ENCODE peak calls at places on chromosomes 11 and 22, in seven cellular contexts. N is aorta; Y is heart left ventricle; E is right lobe of liver; P is OCI-LY7; K is CD4-positive, alpha-beta memory T cell; Q is spleen. F is an unnamed sample.

GRCh38 chr22:36461665-36462474 is 19.6 kb downstream of the TXN2 start:
- DNase-seq in E (no peak), N (peak), Q (no peak), K (no peak), Y (peak), P (no peak), F (no peak)

GRCh38 chr11:69280994-69281393 is 13.0 kb upstream of the MYEOV start:
- DNase-seq in Y (no peak), E (no peak), N (no peak), Q (peak), K (no peak), P (no peak), F (no peak)

GRCh38 chr11:75330279-75330678 is 21.2 kb downstream of the ARRB1 start:
- DNase-seq in N (no peak), Y (no peak), K (no peak), E (no peak), Q (no peak), P (no peak), F (no peak)

GRCh38 chr22:27488456-27489224 is 312.9 kb downstream of the MN1 start:
- DNase-seq in E (peak), P (no peak), Q (peak), Y (no peak), K (no peak), N (no peak), F (no peak)

GRCh38 chr11:31636983-31637382 is 127.4 kb downstream of the ELP4 start:
- DNase-seq in Y (no peak), N (no peak), K (no peak), P (no peak), E (no peak), Q (no peak), F (no peak)

GRCh38 chr11:128488471-128488870 is 98.9 kb downstream of the ETS1 start:
- DNase-seq in N (no peak), Q (no peak), K (no peak), P (no peak), E (no peak), Y (no peak), F (no peak)

GRCh38 chr11:48170840-48171233 is 45.8 kb upstream of the OR4B1 start:
- DNase-seq in P (peak), Y (no peak), E (no peak), K (no peak), N (no peak), Q (no peak), F (no peak)

GRCh38 chr22:17920145-17920605 is 104.2 kb downstream of the MICAL3 start:
- DNase-seq in E (no peak), K (no peak), N (no peak), Q (peak), P (no peak), Y (peak), F (no peak)

GRCh38 chr11:71103266-71103665 is 149.1 kb downstream of the SHANK2 start:
- DNase-seq in Y (no peak), K (no peak), E (no peak), N (no peak), P (no peak), Q (peak), F (no peak)

GRCh38 chr11:10366568-10367331 is 61.9 kb downstream of the ADM start:
- DNase-seq in E (peak), Y (peak), P (peak), Q (peak), N (peak), K (peak), F (peak)

GRCh38 chr11:69249641-69250502 is 44.1 kb upstream of the MYEOV start:
- DNase-seq in N (peak), K (no peak), P (no peak), E (peak), Q (no peak), Y (no peak), F (no peak)

GRCh38 chr11:93234602-93235207 is 36.9 kb upstream of the SLC36A4 start:
- DNase-seq in Y (peak), P (peak), K (peak), Q (peak), N (peak), E (peak), F (no peak)

GRCh38 chr22:48955351-48956311 is 872.0 kb downstream of the BRD1 start:
- DNase-seq in K (no peak), Q (peak), Y (no peak), N (peak), E (peak), P (no peak), F (peak)

GRCh38 chr11:26286472-26287066 is 45.4 kb upstream of the ANO3 start:
- DNase-seq in K (no peak), N (no peak), P (peak), Y (no peak), Q (no peak), E (no peak), F (no peak)

GRCh38 chr11:39673994-39674393 is 1785.5 kb downstream of the LRRC4C start:
- DNase-seq in Y (no peak), E (no peak), K (no peak), N (no peak), Q (no peak), P (no peak), F (no peak)

GRCh38 chr22:26763633-26764295 is 106.4 kb downstream of the MIAT start:
- DNase-seq in Y (no peak), P (no peak), E (no peak), N (no peak), Q (no peak), K (no peak), F (no peak)

GRCh38 chr11:111176603-111177002 is 68.9 kb upstream of the POU2AF2 start:
- DNase-seq in Y (no peak), P (peak), Q (no peak), N (no peak), E (no peak), K (no peak), F (no peak)

GRCh38 chr11:122559734-122560382 is 95.7 kb upstream of the UBASH3B start:
- DNase-seq in N (no peak), Y (no peak), P (no peak), Q (no peak), E (no peak), K (no peak), F (no peak)

GRCh38 chr11:122038543-122038942 is 77.5 kb downstream of the BLID start:
- DNase-seq in Q (no peak), P (no peak), E (no peak), K (no peak), N (no peak), Y (no peak), F (no peak)

GRCh38 chr11:101407324-101407723 is 176.5 kb downstream of the TRPC6 start:
- DNase-seq in E (no peak), Q (no peak), P (no peak), N (no peak), K (no peak), Y (no peak), F (no peak)

GRCh38 chr11:103940542-103940941 is 95.9 kb upstream of the DDI1 start:
- DNase-seq in P (no peak), E (no peak), Q (no peak), Y (no peak), K (no peak), N (no peak), F (no peak)

GRCh38 chr11:95283653-95284052 is 52.7 kb upstream of the SESN3 start:
- DNase-seq in E (no peak), Q (no peak), K (no peak), P (no peak), N (no peak), Y (no peak), F (no peak)

GRCh38 chr11:45713573-45713972 is 48.2 kb upstream of the CHST1 start:
- DNase-seq in P (no peak), K (no peak), N (no peak), Y (no peak), Q (no peak), E (no peak), F (no peak)

GRCh38 chr22:46071451-46072029 is 78.8 kb upstream of the PPARA start:
- DNase-seq in E (peak), P (peak), K (peak), N (peak), Y (peak), Q (peak), F (peak)

GRCh38 chr11:102346456-102346747 is 612 bp upstream of the BIRC2 start:
- DNase-seq in Q (no peak), N (no peak), Y (no peak), K (no peak), P (no peak), E (no peak), F (no peak)

GRCh38 chr22:44538071-44538470 is 40.0 kb upstream of the RTL6 start:
- DNase-seq in Q (no peak), Y (no peak), P (no peak), K (no peak), N (no peak), E (no peak), F (no peak)

GRCh38 chr11:1779034-1779805 is 15.5 kb upstream of the CTSD start:
- DNase-seq in P (no peak), K (no peak), N (no peak), Y (no peak), Q (peak), E (no peak), F (no peak)

DNA sequence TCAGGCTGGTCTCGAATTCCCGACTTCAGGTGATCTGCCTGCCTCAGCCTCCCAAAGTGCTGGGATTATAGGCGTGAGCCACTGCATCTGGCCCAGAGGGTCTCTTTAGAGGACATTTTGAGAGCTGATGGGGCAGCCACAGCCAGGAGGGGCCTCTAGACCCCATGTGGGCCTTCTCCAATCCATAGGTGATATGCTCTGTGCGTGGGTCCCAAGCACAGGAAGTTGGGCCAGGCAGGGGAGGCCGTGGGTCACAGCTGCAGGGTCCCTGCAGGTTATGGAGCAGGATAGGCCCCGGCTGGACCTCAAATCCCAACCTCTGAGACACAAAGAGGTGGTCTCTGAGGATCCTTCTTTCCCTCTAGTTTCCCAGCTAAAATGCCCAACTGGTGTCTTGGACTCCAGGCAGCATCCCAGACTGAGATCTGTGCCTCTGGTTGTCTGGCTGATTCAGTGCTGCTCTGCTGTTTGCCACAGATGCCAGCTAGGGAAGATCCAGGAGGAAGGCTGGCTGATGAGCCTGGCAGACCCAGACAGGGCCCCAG is 1.5 kb downstream of the LRRC75B start:
- DNase-seq in N (peak), K (no peak), P (no peak), Y (no peak), Q (no peak), E (no peak), F (no peak)
- H3K27ac ChIP-seq in N (no peak), K (no peak), P (no peak), Y (no peak), Q (no peak), E (no peak), F (no peak)

DNA sequence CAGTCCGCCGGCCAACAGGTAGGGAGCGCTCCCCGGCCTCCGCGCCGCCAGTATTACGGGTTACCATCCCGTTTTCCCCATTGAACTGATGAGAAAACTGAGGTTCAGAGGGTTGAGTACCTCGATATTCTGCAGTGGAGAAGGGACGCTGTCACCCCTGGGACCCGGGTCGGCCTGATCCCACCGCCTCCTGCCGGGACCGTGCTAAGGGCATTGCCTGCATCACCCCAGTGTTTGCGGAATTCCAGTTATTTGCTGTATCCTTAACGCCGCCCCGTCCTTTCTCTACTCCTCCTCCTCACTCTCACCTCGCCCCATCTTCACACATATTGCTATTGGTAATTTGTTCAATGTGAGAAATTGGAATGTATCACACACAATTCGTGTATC is 370 bp upstream of the A4GALT start:
- DNase-seq in N (no peak), Y (peak), Q (no peak), P (no peak), K (no peak), E (no peak), F (no peak)
- H3K4me3 ChIP-seq in N (peak), Y (peak), Q (peak), P (peak), K (no peak), E (peak), F (peak)

GRCh38 chr11:8801121-8801520 is 109.9 kb upstream of the AKIP1 start:
- DNase-seq in P (no peak), N (no peak), E (no peak), K (no peak), Y (no peak), Q (no peak), F (no peak)

GRCh38 chr11:8805256-8805655 is 105.7 kb upstream of the AKIP1 start:
- DNase-seq in K (no peak), E (peak), N (no peak), Y (no peak), Q (no peak), P (no peak), F (no peak)

GRCh38 chr11:8802263-8802662 is 108.7 kb upstream of the AKIP1 start:
- DNase-seq in Y (no peak), P (no peak), Q (no peak), E (no peak), N (no peak), K (no peak), F (no peak)

GRCh38 chr11:8806974-8807373 is 104.0 kb upstream of the AKIP1 start:
- DNase-seq in Q (no peak), E (peak), Y (no peak), P (no peak), N (no peak), K (no peak), F (no peak)

GRCh38 chr11:8803973-8804372 is 107.0 kb upstream of the AKIP1 start:
- DNase-seq in Q (no peak), K (no peak), N (no peak), P (no peak), E (no peak), Y (peak), F (no peak)
- H3K27ac ChIP-seq in Q (peak), K (no peak), N (no peak), P (no peak), E (no peak), Y (no peak), F (peak)

GRCh38 chr11:116951762-116952161 is 114.3 kb upstream of the APOA1 start:
- DNase-seq in P (no peak), E (no peak), Q (no peak), Y (no peak), K (no peak), N (no peak), F (no peak)

GRCh38 chr11:116953525-116954284 is 116.3 kb upstream of the APOA1 start:
- DNase-seq in K (peak), N (no peak), P (peak), Q (no peak), Y (no peak), E (no peak), F (no peak)

GRCh38 chr11:116958246-116958645 is 120.8 kb upstream of the APOA1 start:
- DNase-seq in Q (no peak), K (no peak), N (no peak), E (no peak), P (no peak), Y (no peak), F (no peak)

GRCh38 chr11:116955949-116956348 is 118.5 kb upstream of the APOA1 start:
- DNase-seq in Y (no peak), P (no peak), N (no peak), E (no peak), K (no peak), Q (no peak), F (no peak)

DNA sequence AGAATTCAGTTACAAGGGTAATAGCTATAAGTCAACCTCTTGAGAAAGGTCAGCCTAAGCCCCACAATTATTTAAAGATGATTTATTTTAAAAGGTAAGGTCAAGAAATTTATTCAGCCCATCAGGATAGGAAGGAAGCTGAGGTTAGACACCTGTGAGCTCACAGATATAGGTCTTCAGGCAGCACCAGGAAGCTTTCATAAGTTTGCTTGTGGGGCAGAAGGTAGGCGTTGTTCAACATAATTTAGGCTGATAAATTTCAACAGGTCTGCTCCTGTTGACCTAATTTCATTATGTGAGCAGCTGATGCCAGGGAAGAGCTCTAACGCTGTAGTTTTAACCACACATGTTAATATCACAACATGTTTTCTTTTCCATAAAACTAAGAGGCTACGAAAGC is 118.1 kb upstream of the APOA1 start:
- DNase-seq in Q (no peak), K (peak), Y (no peak), P (peak), N (no peak), E (no peak), F (no peak)
- H3K4me3 ChIP-seq in Q (no peak), K (no peak), Y (no peak), P (peak), N (no peak), E (no peak), F (no peak)

DNA sequence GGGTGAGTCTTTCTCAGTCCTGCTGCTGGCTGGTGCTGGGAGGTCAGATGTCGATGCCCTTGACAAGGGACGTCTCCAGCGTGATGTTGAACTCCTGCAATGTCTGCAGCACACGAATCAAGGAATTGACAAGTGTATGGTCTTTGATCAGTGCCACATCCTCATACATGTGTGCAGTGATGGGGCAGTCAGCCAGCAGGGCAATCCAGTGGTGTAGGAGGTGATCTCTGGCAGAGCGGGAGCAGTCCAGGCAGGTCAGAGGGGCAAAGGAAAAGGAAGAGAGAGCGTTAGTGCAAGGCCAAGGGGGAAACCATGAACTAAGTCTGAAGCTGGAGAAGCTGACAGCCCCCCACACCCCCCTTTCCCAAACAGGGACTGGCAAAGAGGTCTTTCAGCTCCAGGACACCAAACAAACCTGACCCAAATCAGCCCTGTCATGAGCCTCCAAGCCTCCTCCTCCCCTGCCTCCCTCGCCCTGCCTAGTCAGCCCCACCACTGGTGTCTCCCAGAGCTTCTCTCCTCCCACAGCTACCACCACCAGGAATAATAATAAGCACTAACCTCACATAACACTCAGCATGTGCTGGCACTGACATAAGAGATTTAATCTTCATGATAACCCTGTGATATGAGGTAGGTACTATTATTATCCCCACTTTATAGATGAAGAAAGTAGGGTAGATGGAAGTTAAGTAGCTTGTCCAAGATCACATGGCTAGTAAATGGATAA is 48.4 kb upstream of the SCUBE2 start:
- DNase-seq in Y (no peak), E (peak), Q (no peak), K (no peak), P (no peak), N (no peak), F (no peak)
- H3K27ac ChIP-seq in Y (no peak), E (peak), Q (no peak), K (no peak), P (no peak), N (no peak), F (peak)

GRCh38 chr11:124222407-124222806 is 18.5 kb upstream of the OR8G1 start:
- DNase-seq in K (no peak), N (no peak), E (no peak), P (no peak), Q (no peak), Y (no peak), F (no peak)

DNA sequence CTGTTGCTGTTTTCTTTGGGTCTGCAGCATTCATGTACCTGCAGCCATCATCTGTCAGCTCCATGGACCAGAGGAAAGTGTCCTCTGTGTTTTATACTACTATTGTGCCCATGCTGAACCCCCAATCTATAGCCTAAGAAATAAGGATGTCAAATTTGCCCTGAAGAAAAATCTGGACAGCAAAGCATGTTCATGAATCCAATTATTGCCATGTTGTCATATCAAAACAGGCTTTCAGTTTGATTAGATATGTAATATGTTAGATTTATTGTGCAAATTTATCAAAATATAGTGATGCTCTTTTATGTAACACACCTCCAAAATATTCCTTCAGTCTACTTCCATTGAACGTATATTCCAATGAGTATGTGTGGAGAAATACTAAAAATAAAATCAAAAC is 15.4 kb upstream of the OR8G1 start:
- DNase-seq in E (no peak), P (no peak), N (no peak), Y (no peak), Q (no peak), K (no peak), F (no peak)
- H3K4me3 ChIP-seq in E (no peak), P (no peak), N (no peak), Y (no peak), Q (no peak), K (no peak), F (no peak)

DNA sequence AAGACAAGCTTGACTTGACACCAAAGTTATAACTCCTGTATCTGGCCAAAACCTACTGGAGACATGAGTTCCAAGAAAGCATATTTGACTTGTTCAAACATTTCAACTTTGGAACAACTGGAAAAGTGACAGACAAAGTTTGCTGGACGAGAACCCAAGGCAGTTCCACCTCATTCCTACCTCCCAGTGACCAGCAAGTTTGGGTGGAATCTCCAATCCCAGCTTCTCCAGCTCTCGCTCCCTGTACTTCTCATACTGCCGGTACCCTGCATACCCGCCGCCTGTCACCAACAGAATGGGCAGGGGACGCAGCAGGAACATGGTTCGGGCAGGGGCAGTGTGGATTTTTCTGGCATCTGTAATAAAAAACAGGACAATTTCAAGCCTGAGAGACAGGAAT is 14.1 kb downstream of the PISD start:
- DNase-seq in Q (no peak), N (no peak), P (no peak), K (no peak), Y (no peak), E (no peak), F (no peak)
- H3K27ac ChIP-seq in Q (no peak), N (no peak), P (no peak), K (no peak), Y (no peak), E (no peak), F (no peak)